ENCODE peak calls at places on chromosomes 12 and 14, in nine cellular contexts. P is cardiac muscle cell; J is stimulated activated CD4-positive, alpha-beta T cell treated with anti-CD3 and anti-CD28 coated beads, Interleukin-1b, Interleukin-23, amount 100 ng/mL, for 24 hours; G is RPMI8226; E is GM13977; I is ELR; V is amniotic epithelial cell; H is ACHN; Y is GM12864. A is an unnamed sample.

GRCh38 chr12:117380083-117380482 is 18.7 kb upstream of the NOS1 start:
- DNase-seq in G (no peak), P (no peak), E (no peak), Y (no peak), J (no peak), H (no peak), I (no peak), V (no peak), A (no peak)

GRCh38 chr12:66156654-66157053 is 13.1 kb downstream of the TMBIM4 start:
- DNase-seq in J (no peak), I (peak), H (no peak), G (no peak), V (peak), Y (no peak), E (no peak), P (no peak), A (no peak)

GRCh38 chr12:124893792-124894516 is 20.5 kb downstream of the UBC start:
- DNase-seq in G (no peak), H (no peak), J (no peak), Y (no peak), V (no peak), P (no peak), E (no peak), I (no peak), A (no peak)

GRCh38 chr12:52439845-52440244 is 5.7 kb upstream of the KRT75 start:
- DNase-seq in E (no peak), H (no peak), V (no peak), Y (no peak), I (no peak), G (no peak), P (no peak), J (no peak), A (no peak)

GRCh38 chr12:15146585-15146984 is 74.6 kb downstream of the RERG start:
- DNase-seq in P (peak), G (no peak), E (no peak), V (peak), J (no peak), I (no peak), H (no peak), Y (no peak), A (no peak)

GRCh38 chr12:65561798-65562382 is 262.4 kb upstream of the HMGA2 start:
- DNase-seq in Y (no peak), G (no peak), V (peak), I (peak), H (peak), E (no peak), J (no peak), P (no peak), A (no peak)

GRCh38 chr12:3705349-3705675 is 47.6 kb downstream of the CRACR2A start:
- DNase-seq in V (no peak), Y (no peak), J (no peak), I (no peak), G (no peak), P (no peak), H (no peak), E (no peak), A (no peak)

GRCh38 chr14:64973026-64973442 is 898 bp upstream of the RAB15 start:
- DNase-seq in H (no peak), V (no peak), Y (no peak), P (no peak), J (no peak), E (no peak), G (no peak), I (no peak), A (no peak)

GRCh38 chr12:12979151-12979550 is 20.9 kb downstream of the HEBP1 start:
- DNase-seq in G (no peak), Y (no peak), V (peak), J (no peak), P (no peak), H (no peak), I (peak), E (no peak), A (no peak)

GRCh38 chr12:27176765-27177164 is 67.3 kb upstream of the STK38L start:
- DNase-seq in P (no peak), H (peak), J (no peak), V (peak), I (peak), E (no peak), G (no peak), Y (no peak), A (no peak)

GRCh38 chr14:75566321-75566720 is 12.1 kb upstream of the FLVCR2 start:
- DNase-seq in I (peak), E (peak), H (no peak), G (no peak), P (no peak), J (peak), Y (no peak), V (no peak), A (no peak)

GRCh38 chr14:105294142-105294597 is 6.6 kb downstream of the BRF1 start:
- DNase-seq in J (no peak), I (no peak), V (no peak), G (no peak), H (no peak), P (no peak), E (no peak), Y (no peak), A (no peak)

GRCh38 chr12:25186038-25186787 is 8.7 kb downstream of the DNAI7 start:
- DNase-seq in E (no peak), J (no peak), H (no peak), G (peak), V (no peak), I (no peak), Y (no peak), P (no peak), A (no peak)

GRCh38 chr14:30808576-30808975 is 65.8 kb upstream of the COCH start:
- DNase-seq in V (peak), H (no peak), Y (no peak), G (no peak), P (no peak), E (no peak), I (peak), J (no peak), A (no peak)

GRCh38 chr12:31965090-31965489 is 5.9 kb downstream of the RESF1 start:
- DNase-seq in J (no peak), H (no peak), P (no peak), Y (no peak), E (no peak), V (no peak), I (no peak), G (no peak), A (no peak)

GRCh38 chr12:88684610-88685009 is 104.3 kb upstream of the KITLG start:
- DNase-seq in G (no peak), P (no peak), Y (no peak), V (no peak), E (no peak), H (no peak), I (no peak), J (no peak), A (no peak)

GRCh38 chr12:62466018-62466595 is 519 bp upstream of the MON2 start:
- DNase-seq in P (peak), G (peak), E (peak), H (peak), V (peak), I (peak), J (no peak), Y (no peak), A (peak)

GRCh38 chr12:69897744-69898143 is 72.7 kb downstream of the MYRFL start:
- DNase-seq in I (peak), Y (no peak), P (no peak), J (no peak), E (no peak), G (peak), H (peak), V (peak), A (no peak)

GRCh38 chr14:91839754-91840153 is 27.6 kb downstream of the TC2N start:
- DNase-seq in P (no peak), V (no peak), G (peak), I (no peak), E (no peak), J (no peak), Y (peak), H (no peak), A (no peak)

GRCh38 chr14:58298880-58299664 is 717 bp downstream of the ARID4A start:
- DNase-seq in H (peak), E (peak), I (peak), Y (no peak), V (no peak), G (peak), J (peak), P (peak), A (no peak)

GRCh38 chr14:42779024-42779423 is 1172.3 kb downstream of the LRFN5 start:
- DNase-seq in H (no peak), Y (no peak), J (no peak), V (peak), I (peak), G (peak), P (no peak), E (no peak), A (no peak)

GRCh38 chr12:76720068-76720467 is 43.8 kb upstream of the ZDHHC17 start:
- DNase-seq in Y (no peak), V (peak), I (peak), J (no peak), E (no peak), G (no peak), P (peak), H (peak), A (no peak)

GRCh38 chr14:69792887-69793421 is 4.1 kb downstream of the SLC10A1 start:
- DNase-seq in J (no peak), Y (no peak), E (no peak), I (no peak), P (no peak), G (no peak), H (no peak), V (no peak), A (no peak)

GRCh38 chr12:132317233-132317938 is 12.0 kb downstream of the GALNT9 start:
- DNase-seq in J (no peak), P (no peak), I (no peak), V (no peak), E (no peak), G (no peak), H (no peak), Y (no peak), A (no peak)

GRCh38 chr14:28767851-28768548 is 1.4 kb downstream of the FOXG1 start:
- DNase-seq in G (no peak), P (no peak), H (no peak), E (no peak), J (no peak), I (no peak), V (no peak), Y (no peak), A (no peak)

GRCh38 chr12:132429932-132430643 is 59.9 kb upstream of the FBRSL1 start:
- DNase-seq in E (peak), Y (peak), H (peak), V (no peak), G (peak), J (peak), P (no peak), I (peak), A (no peak)

GRCh38 chr14:21231020-21231652 is 38.1 kb downstream of the HNRNPC start:
- DNase-seq in Y (no peak), I (no peak), J (no peak), E (no peak), P (no peak), H (no peak), G (no peak), V (no peak), A (no peak)

GRCh38 chr12:114820773-114821172 is 136.8 kb upstream of the TBX3 start:
- DNase-seq in G (peak), E (no peak), H (no peak), I (no peak), Y (no peak), V (no peak), J (no peak), P (no peak), A (no peak)

GRCh38 chr12:121217761-121218160 is 7.8 kb downstream of the P2RX4 start:
- DNase-seq in V (no peak), H (peak), E (no peak), P (no peak), Y (no peak), I (no peak), J (no peak), G (no peak), A (no peak)

GRCh38 chr12:121630791-121631190 is 4.5 kb downstream of the ORAI1 start:
- DNase-seq in V (no peak), Y (no peak), J (no peak), P (no peak), G (no peak), H (no peak), E (no peak), I (no peak), A (no peak)

GRCh38 chr12:106223485-106224391 is 24.1 kb downstream of the CKAP4 start:
- DNase-seq in J (no peak), E (peak), Y (no peak), I (peak), V (peak), P (peak), H (peak), G (peak), A (no peak)

A was measured in SIG-M5.